ENCODE peak calls at places on chromosomes 16 and 17, in five cellular contexts. K, M, L, Y and P are unnamed samples.

GRCh38 chr17:954431-955164 is 25.0 kb downstream of the NXN start:
- DNase-seq in K (no peak), M (peak; percentile 90), L (peak; percentile 95), Y (peak; percentile 90), P (no peak)

GRCh38 chr17:63546308-63547082 is 3.8 kb upstream of the DCAF7 start:
- DNase-seq in K (no peak), M (no peak), L (no peak), Y (no peak), P (no peak)

GRCh38 chr17:66025551-66025950 is 166.4 kb downstream of the CEP112 start:
- DNase-seq in K (no peak), M (no peak), L (peak; percentile 27), Y (no peak), P (no peak)

GRCh38 chr16:47475786-47476185 is 14.7 kb downstream of the PHKB start:
- DNase-seq in K (no peak), M (peak; percentile 11), L (peak; percentile 49), Y (peak; percentile 93), P (no peak)

GRCh38 chr17:9285602-9286001 is 264.3 kb downstream of the NTN1 start:
- DNase-seq in K (no peak), M (no peak), L (no peak), Y (no peak), P (no peak)

GRCh38 chr17:80636356-80637285 is 92.0 kb downstream of the RPTOR start:
- DNase-seq in K (no peak), M (no peak), L (no peak), Y (no peak), P (no peak)

GRCh38 chr17:27463235-27463677 is 7.0 kb downstream of the KSR1 start:
- DNase-seq in K (no peak), M (no peak), L (no peak), Y (no peak), P (no peak)

GRCh38 chr17:4523946-4524345 is 25.3 kb downstream of the SPNS2 start:
- DNase-seq in K (no peak), M (no peak), L (no peak), Y (no peak), P (no peak)

GRCh38 chr17:55756689-55757088 is 5.8 kb downstream of the PCTP start:
- DNase-seq in K (no peak), M (no peak), L (no peak), Y (no peak), P (no peak)

GRCh38 chr16:12758031-12758669 is 45.5 kb downstream of the CPPED1 start:
- DNase-seq in K (peak; percentile 36), M (no peak), L (no peak), Y (no peak), P (no peak)

GRCh38 chr17:8079291-8080207 is 8.0 kb downstream of the ALOX12B start:
- DNase-seq in K (peak; percentile 77), M (peak; percentile 90), L (peak; percentile 33), Y (peak; percentile 43), P (peak; percentile 74)

GRCh38 chr17:8082312-8082711 is 5.2 kb downstream of the ALOX12B start:
- DNase-seq in K (no peak), M (no peak), L (no peak), Y (no peak), P (no peak)

GRCh38 chr17:8081876-8082275 is 5.6 kb downstream of the ALOX12B start:
- DNase-seq in K (no peak), M (no peak), L (no peak), Y (no peak), P (no peak)

GRCh38 chr17:8080208-8080798 is 7.2 kb downstream of the ALOX12B start:
- DNase-seq in K (no peak), M (no peak), L (no peak), Y (no peak), P (no peak)

DNA sequence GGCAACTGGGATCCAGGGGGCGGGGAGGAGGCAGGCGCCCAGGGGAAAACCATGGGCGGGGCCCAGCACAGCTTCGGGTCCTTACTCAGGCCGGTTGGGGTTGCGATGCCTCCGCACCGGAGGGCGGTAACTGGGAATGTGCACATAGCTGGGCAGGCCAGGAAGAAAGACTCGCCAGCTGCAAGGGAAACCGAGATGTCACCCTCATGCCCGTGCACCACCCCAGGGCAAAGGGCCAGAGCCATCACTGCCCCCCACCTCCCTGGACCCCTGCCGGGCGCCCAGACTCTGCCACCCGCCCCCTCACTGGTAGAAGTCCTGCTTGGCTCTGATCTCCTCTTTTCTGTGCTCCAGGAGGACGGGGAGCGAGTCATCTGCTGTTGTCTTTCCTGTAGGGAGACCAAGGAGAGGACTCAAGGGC is 6.7 kb downstream of the ALOX12B start:
- DNase-seq in K (no peak), M (no peak), L (no peak), Y (no peak), P (no peak)
- TF ChIP-seq MAFK in K (no peak), M (no peak), L (no peak), Y (no peak), P (no peak)

DNA sequence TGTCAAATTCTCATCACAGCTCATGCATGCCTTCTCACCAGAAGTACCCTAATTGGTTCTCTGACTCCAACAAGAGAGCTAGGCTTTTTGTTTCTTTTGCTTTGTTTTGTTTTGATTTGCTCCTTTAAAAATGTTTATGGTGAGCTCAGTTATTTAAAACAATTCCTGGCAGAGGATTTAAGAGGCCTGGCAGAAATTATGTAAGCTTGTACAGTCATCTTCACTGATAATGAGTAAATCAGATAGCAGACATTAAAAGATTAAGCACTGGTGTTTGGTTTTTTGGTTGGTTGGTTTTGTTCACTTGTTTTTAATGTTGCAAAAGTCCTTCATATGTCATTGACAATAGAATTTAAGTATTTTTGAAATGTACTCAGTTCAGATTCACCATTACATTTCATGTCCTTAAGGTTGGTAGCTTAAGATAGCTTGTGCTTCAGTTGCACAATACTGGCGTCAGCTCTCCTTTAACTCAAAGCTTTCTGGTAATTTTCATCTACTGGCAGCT is 378.9 kb downstream of the CDH13 start:
- DNase-seq in K (no peak), M (no peak), L (peak; percentile 47), Y (no peak), P (no peak)
- TF ChIP-seq MAFK in K (no peak), M (no peak), L (no peak), Y (no peak), P (no peak)

DNA sequence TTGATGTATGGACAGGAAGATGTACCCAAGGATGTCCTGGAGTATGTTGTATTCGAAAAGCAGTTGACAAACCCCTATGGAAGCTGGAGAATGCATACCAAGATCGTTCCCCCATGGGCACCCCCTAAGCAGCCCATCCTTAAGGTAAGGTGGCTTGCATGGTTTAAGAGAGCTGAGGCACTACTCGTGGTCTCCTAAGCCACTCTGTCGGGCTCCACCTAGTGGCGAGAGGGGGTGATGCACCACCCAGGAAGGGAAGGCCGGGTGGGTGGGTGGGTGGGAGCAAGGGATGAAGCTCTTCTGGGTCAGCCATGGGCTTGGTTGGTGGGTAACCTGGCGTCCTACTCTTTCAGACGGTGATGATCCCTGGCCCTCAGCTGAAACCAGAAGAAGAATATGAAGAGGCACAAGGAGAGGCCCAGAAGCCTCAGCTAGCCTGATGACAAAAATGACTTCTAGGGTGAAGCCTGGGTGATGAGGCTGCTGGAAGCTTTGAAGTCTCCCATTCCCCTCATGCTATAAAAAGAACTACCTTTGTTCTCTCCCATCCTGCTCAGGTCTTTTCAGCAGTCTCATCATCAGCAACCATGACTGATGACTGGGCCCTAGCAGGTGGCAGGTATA is 21.5 kb downstream of the GPR179 start:
- DNase-seq in K (peak; percentile 83), M (peak; percentile 68), L (peak; percentile 39), Y (peak; percentile 48), P (peak; percentile 91)
- TF ChIP-seq MAFK in K (no peak), M (no peak), L (no peak), Y (no peak), P (no peak)

DNA sequence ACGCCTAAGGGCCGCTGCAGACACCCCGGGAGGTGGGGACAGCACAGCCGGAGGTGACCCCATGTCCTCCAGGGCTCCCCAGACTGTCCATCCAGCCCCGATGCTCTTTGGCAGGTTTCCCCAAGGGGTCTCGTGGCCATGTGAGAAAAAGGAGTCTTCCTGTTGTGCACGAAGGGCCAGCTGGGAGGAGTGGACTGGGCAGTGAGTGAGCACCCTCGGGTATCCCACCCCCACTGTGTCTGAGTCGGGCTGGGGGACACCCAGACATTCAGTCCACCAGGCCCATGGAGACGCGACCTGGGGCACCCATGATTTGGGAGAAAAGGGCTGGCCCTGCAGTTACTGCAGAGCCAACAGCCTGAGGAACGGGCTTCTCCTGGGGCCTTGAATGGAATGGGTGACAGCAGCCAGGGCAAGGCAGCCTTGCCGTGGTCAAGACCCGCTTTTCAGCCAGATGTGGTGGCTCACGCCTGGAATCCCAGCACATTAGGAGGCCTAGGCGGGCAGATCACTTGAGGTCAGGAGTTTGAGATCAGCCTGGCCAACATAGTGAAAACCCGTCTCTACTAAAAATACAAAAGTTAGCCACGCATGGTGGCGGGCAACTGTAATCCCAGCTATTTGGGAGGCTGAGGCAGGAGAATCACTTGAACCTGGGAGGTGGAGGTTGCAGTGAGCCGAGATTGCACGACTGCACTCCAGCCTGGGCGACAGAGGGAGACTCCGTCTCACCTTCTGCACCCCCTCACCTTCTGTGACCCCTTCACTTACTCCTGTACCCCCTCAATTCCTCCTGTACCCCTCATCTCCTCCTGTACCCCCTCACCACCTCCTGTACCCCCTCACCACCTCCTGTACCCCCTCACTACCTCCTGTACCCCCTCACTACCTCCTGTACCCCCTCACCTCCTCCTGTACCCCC is 24.1 kb upstream of the CAPN15 start:
- DNase-seq in K (no peak), M (no peak), L (no peak), Y (no peak), P (no peak)
- TF ChIP-seq MAFK in K (no peak), M (no peak), L (no peak), Y (no peak), P (no peak)

GRCh38 chr16:79286646-79287423 is 313.7 kb downstream of the MAF start:
- DNase-seq in K (no peak), M (no peak), L (no peak), Y (no peak), P (no peak)
- TF ChIP-seq MAFK in K (no peak), M (no peak), L (no peak), Y (no peak), P (no peak)

GRCh38 chr16:73036074-73036826 is 11.7 kb downstream of the ZFHX3 start:
- DNase-seq in K (no peak), M (no peak), L (no peak), Y (no peak), P (no peak)

GRCh38 chr16:73034374-73034773 is 13.6 kb downstream of the ZFHX3 start:
- DNase-seq in K (no peak), M (no peak), L (no peak), Y (no peak), P (no peak)

GRCh38 chr16:73037845-73038570 is 9.9 kb downstream of the ZFHX3 start:
- DNase-seq in K (peak; percentile 69), M (no peak), L (no peak), Y (peak; percentile 95), P (no peak)

GRCh38 chr16:73040136-73040535 is 7.8 kb downstream of the ZFHX3 start:
- DNase-seq in K (no peak), M (no peak), L (no peak), Y (no peak), P (no peak)

GRCh38 chr16:73037331-73037745 is 10.6 kb downstream of the ZFHX3 start:
- DNase-seq in K (peak; percentile 19), M (no peak), L (no peak), Y (no peak), P (no peak)
- TF ChIP-seq MAFK in K (no peak), M (no peak), L (no peak), Y (no peak), P (no peak)

GRCh38 chr17:73210002-73210678 is 17.3 kb downstream of the COG1 start:
- DNase-seq in K (peak; percentile 81), M (no peak), L (no peak), Y (no peak), P (no peak)
- TF ChIP-seq MAFK in K (peak; percentile 23), M (no peak), L (no peak), Y (no peak), P (no peak)

GRCh38 chr16:67936876-67937605 is 391 bp upstream of the PSMB10 start:
- DNase-seq in K (no peak), M (no peak), L (no peak), Y (no peak), P (no peak)
- TF ChIP-seq MAFK in K (no peak), M (no peak), L (no peak), Y (no peak), P (no peak)